ENCODE peak calls at places on chromosome 7, in eight cellular contexts. P is lower lobe of right lung; G is Right ventricle myocardium superior; X is prostate gland; T is effector CD4-positive, alpha-beta T cell; W is fibroblast of lung; A is pancreas; U is occipital lobe. J is an unnamed sample.

GRCh38 chr7:154371424-154371823 is 319.2 kb downstream of the DPP6 start:
- DNase-seq in T (no peak), W (no peak), U (no peak), X (no peak), G (no peak), P (no peak), A (no peak), J (no peak)

GRCh38 chr7:54426406-54426805 is 115.8 kb upstream of the VSTM2A start:
- DNase-seq in P (no peak), X (no peak), W (no peak), A (no peak), T (no peak), U (no peak), G (no peak), J (no peak)

GRCh38 chr7:32587431-32587948 is 92.2 kb downstream of the AVL9 start:
- DNase-seq in W (peak; percentile 87), A (no peak), U (no peak), X (no peak), P (no peak), T (no peak), G (no peak), J (peak; percentile 75)

GRCh38 chr7:30984359-30985107 is 20.8 kb downstream of the GHRHR start:
- DNase-seq in U (peak; percentile 24), A (no peak), G (no peak), W (peak; percentile 64), T (no peak), X (no peak), P (no peak), J (no peak)

GRCh38 chr7:20260219-20260618 is 43.0 kb upstream of the MACC1 start:
- DNase-seq in G (no peak), X (peak; percentile 5), T (no peak), U (no peak), P (no peak), W (peak; percentile 95), A (no peak), J (peak; percentile 18)

GRCh38 chr7:46969303-46970130 is 612.4 kb downstream of the TNS3 start:
- DNase-seq in T (no peak), U (no peak), W (peak; percentile 86), P (no peak), A (peak; percentile 7), X (no peak), G (no peak), J (peak; percentile 36)

GRCh38 chr7:100890640-100891521 is 1.4 kb upstream of the UFSP1 start:
- DNase-seq in U (no peak), T (no peak), A (peak; percentile 17), X (no peak), G (no peak), W (no peak), P (no peak), J (no peak)

GRCh38 chr7:100878685-100879084 is 3.8 kb downstream of the SRRT start:
- DNase-seq in U (no peak), A (no peak), T (no peak), W (no peak), G (no peak), X (no peak), P (no peak), J (no peak)

GRCh38 chr7:47400741-47401206 is 181.1 kb downstream of the TNS3 start:
- DNase-seq in W (no peak), A (no peak), X (no peak), U (no peak), G (no peak), T (no peak), P (no peak), J (no peak)

GRCh38 chr7:86747698-86748097 is 104.0 kb downstream of the GRM3 start:
- DNase-seq in X (no peak), G (no peak), W (no peak), U (no peak), A (no peak), T (no peak), P (no peak), J (no peak)

GRCh38 chr7:45712057-45712689 is 138.0 kb downstream of the ADCY1 start:
- DNase-seq in U (no peak), P (no peak), A (no peak), G (no peak), T (no peak), W (no peak), X (no peak), J (no peak)

GRCh38 chr7:101902680-101903504 is 85.5 kb downstream of the CUX1 start:
- DNase-seq in W (no peak), T (no peak), X (no peak), P (no peak), U (no peak), G (no peak), A (no peak), J (no peak)

GRCh38 chr7:113768256-113768847 is 150.5 kb downstream of the PPP1R3A start:
- DNase-seq in X (no peak), A (no peak), G (no peak), U (no peak), T (no peak), P (no peak), W (peak; percentile 30), J (no peak)

GRCh38 chr7:38723327-38723726 is 92.2 kb upstream of the AMPH start:
- DNase-seq in P (no peak), X (no peak), T (no peak), A (no peak), W (no peak), G (no peak), U (no peak), J (no peak)

GRCh38 chr7:51029586-51030230 is 247.0 kb upstream of the GRB10 start:
- DNase-seq in A (no peak), P (no peak), G (no peak), T (no peak), X (no peak), W (peak; percentile 92), U (no peak), J (peak; percentile 90)

GRCh38 chr7:96093435-96093834 is 228.5 kb downstream of the SLC25A13 start:
- DNase-seq in P (no peak), U (no peak), A (no peak), X (no peak), T (no peak), G (no peak), W (peak; percentile 91), J (peak; percentile 36)

GRCh38 chr7:130366561-130366960 is 13.7 kb upstream of the CPA1 start:
- DNase-seq in A (no peak), X (no peak), G (no peak), P (no peak), W (peak; percentile 43), U (no peak), T (no peak), J (no peak)

GRCh38 chr7:20136647-20137046 is 80.5 kb downstream of the MACC1 start:
- DNase-seq in T (no peak), X (no peak), U (no peak), A (no peak), P (no peak), W (no peak), G (no peak), J (no peak)

GRCh38 chr7:96998765-96999164 is 6.6 kb upstream of the DLX6 start:
- DNase-seq in G (no peak), W (no peak), P (no peak), T (no peak), U (no peak), X (no peak), A (no peak), J (no peak)

GRCh38 chr7:1024876-1025746 is 19.2 kb upstream of the GPR146 start:
- DNase-seq in P (no peak), A (no peak), U (no peak), W (no peak), G (no peak), T (no peak), X (no peak), J (no peak)

GRCh38 chr7:98375664-98376063 is 25.2 kb downstream of the BAIAP2L1 start:
- DNase-seq in U (no peak), A (no peak), X (no peak), T (no peak), P (no peak), G (no peak), W (no peak), J (no peak)

GRCh38 chr7:95407751-95408150 is 11.6 kb upstream of the PON3 start:
- DNase-seq in P (no peak), A (no peak), T (no peak), W (no peak), X (no peak), U (no peak), G (no peak), J (no peak)

GRCh38 chr7:3408814-3409595 is 108.0 kb downstream of the SDK1 start:
- DNase-seq in T (no peak), P (no peak), U (no peak), W (peak; percentile 48), X (no peak), G (no peak), A (no peak), J (no peak)

GRCh38 chr7:42235734-42236133 is 1.3 kb downstream of the GLI3 start:
- DNase-seq in G (no peak), W (no peak), T (no peak), U (no peak), X (no peak), P (no peak), A (no peak), J (no peak)

GRCh38 chr7:30173058-30173897 is 38.5 kb downstream of the MTURN start:
- DNase-seq in G (peak; percentile 87), T (no peak), P (peak; percentile 67), X (peak; percentile 91), U (peak; percentile 89), A (peak; percentile 81), W (peak; percentile 86), J (peak; percentile 87)

J was measured in skeletal muscle cell.